ENCODE peak calls at places on chromosomes 5 and 9, in seven cellular contexts. M is sigmoid colon, N is breast epithelium, F is GM12891, Q is prostate gland, O is HCT116, U is HepG2. I is an unnamed sample.

GRCh38 chr9:133128152-133128551 is 7.1 kb upstream of the RALGDS start:
- DNase-seq in M (no peak), N (no peak), F (no peak), Q (no peak), O (no peak), U (no peak), I (no peak)

GRCh38 chr5:84088996-84089395 is 295.7 kb downstream of the EDIL3 start:
- DNase-seq in M (no peak), N (no peak), F (no peak), Q (no peak), O (peak), U (peak), I (no peak)

GRCh38 chr9:132354645-132355355 is at the start of gene SETX:
- DNase-seq in M (peak), N (peak), F (peak), Q (peak), O (peak), U (peak), I (peak)

GRCh38 chr9:134055981-134056461 is 11.8 kb downstream of the BRD3 start:
- DNase-seq in M (peak), N (peak), F (no peak), Q (peak), O (no peak), U (no peak), I (peak)

GRCh38 chr5:181229996-181230395 is 6.9 kb downstream of the TRIM41 start:
- DNase-seq in M (peak), N (no peak), F (no peak), Q (no peak), O (no peak), U (no peak), I (no peak)

GRCh38 chr5:111834926-111835599 is 78.1 kb upstream of the NREP start:
- DNase-seq in M (no peak), N (no peak), F (no peak), Q (no peak), O (no peak), U (no peak), I (no peak)

GRCh38 chr9:5872496-5872895 is 18.2 kb upstream of the MLANA start:
- DNase-seq in M (no peak), N (no peak), F (no peak), Q (no peak), O (no peak), U (no peak), I (no peak)

GRCh38 chr5:10489810-10490426 is 48.2 kb downstream of the ROPN1L start:
- DNase-seq in M (no peak), N (no peak), F (peak), Q (no peak), O (no peak), U (no peak), I (no peak)

GRCh38 chr5:169126376-169127043 is 174.4 kb downstream of the SLIT3 start:
- DNase-seq in M (no peak), N (no peak), F (no peak), Q (no peak), O (no peak), U (no peak), I (no peak)

GRCh38 chr5:5524327-5524726 is 101.8 kb downstream of the ICE1 start:
- DNase-seq in M (no peak), N (no peak), F (no peak), Q (no peak), O (no peak), U (no peak), I (no peak)

GRCh38 chr9:4214506-4214905 is 85.4 kb downstream of the GLIS3 start:
- DNase-seq in M (no peak), N (no peak), F (no peak), Q (no peak), O (no peak), U (no peak), I (no peak)

GRCh38 chr5:72064801-72065570 is 42.3 kb upstream of the MAP1B start:
- DNase-seq in M (no peak), N (no peak), F (no peak), Q (no peak), O (no peak), U (no peak), I (no peak)

GRCh38 chr9:71675857-71676165 is 92.5 kb downstream of the CEMIP2 start:
- DNase-seq in M (no peak), N (no peak), F (no peak), Q (no peak), O (no peak), U (no peak), I (no peak)

GRCh38 chr5:129945031-129945430 is 40.8 kb downstream of the CHSY3 start:
- DNase-seq in M (no peak), N (no peak), F (no peak), Q (no peak), O (no peak), U (no peak), I (no peak)

GRCh38 chr5:151164687-151165392 is 7.3 kb upstream of the ANXA6 start:
- DNase-seq in M (peak), N (peak), F (peak), Q (peak), O (peak), U (peak), I (peak)

GRCh38 chr5:149228610-149229297 is 42.9 kb upstream of the AFAP1L1 start:
- DNase-seq in M (peak), N (no peak), F (no peak), Q (peak), O (peak), U (peak), I (no peak)

GRCh38 chr5:1394881-1395860 is 50.1 kb downstream of the SLC6A3 start:
- DNase-seq in M (no peak), N (no peak), F (no peak), Q (no peak), O (no peak), U (no peak), I (no peak)
- TF ChIP-seq POLR2AphosphoS5 in M (no peak), N (no peak), F (no peak), Q (no peak), O (no peak), U (no peak), I (no peak)

GRCh38 chr5:78638973-78639669 is 9.5 kb downstream of the LHFPL2 start:
- DNase-seq in M (no peak), N (no peak), F (no peak), Q (no peak), O (no peak), U (no peak), I (no peak)

GRCh38 chr5:78637468-78637867 is 11.1 kb downstream of the LHFPL2 start:
- DNase-seq in M (no peak), N (no peak), F (no peak), Q (no peak), O (no peak), U (no peak), I (no peak)

GRCh38 chr5:78639811-78640210 is 8.8 kb downstream of the LHFPL2 start:
- DNase-seq in M (no peak), N (no peak), F (no peak), Q (no peak), O (no peak), U (no peak), I (no peak)

GRCh38 chr5:78636682-78637081 is 11.9 kb downstream of the LHFPL2 start:
- DNase-seq in M (no peak), N (no peak), F (no peak), Q (no peak), O (no peak), U (no peak), I (no peak)

DNA sequence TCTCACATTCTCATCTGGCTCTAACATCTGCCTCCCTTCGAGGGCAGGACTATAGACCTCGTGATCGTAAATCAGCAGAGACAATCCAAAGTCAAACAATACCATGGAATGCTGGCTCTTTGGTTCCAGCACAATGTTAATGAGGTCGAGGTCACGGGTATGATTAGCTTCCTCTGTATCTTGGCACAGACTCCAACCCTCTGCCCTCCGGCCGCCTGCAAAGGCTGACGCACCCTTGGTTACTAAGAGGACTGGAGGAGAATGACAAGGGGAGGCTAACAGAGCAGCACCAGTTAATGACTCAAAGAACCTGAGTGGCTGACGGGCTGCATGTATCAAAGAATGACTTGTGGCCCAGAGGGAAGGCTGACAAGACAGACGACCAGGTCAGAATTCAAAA is 10.1 kb downstream of the LHFPL2 start:
- DNase-seq in M (peak), N (peak), F (no peak), Q (no peak), O (no peak), U (peak), I (peak)
- TF ChIP-seq POLR2A in M (no peak), N (no peak), F (no peak), Q (no peak), O (no peak), U (no peak), I (no peak)

DNA sequence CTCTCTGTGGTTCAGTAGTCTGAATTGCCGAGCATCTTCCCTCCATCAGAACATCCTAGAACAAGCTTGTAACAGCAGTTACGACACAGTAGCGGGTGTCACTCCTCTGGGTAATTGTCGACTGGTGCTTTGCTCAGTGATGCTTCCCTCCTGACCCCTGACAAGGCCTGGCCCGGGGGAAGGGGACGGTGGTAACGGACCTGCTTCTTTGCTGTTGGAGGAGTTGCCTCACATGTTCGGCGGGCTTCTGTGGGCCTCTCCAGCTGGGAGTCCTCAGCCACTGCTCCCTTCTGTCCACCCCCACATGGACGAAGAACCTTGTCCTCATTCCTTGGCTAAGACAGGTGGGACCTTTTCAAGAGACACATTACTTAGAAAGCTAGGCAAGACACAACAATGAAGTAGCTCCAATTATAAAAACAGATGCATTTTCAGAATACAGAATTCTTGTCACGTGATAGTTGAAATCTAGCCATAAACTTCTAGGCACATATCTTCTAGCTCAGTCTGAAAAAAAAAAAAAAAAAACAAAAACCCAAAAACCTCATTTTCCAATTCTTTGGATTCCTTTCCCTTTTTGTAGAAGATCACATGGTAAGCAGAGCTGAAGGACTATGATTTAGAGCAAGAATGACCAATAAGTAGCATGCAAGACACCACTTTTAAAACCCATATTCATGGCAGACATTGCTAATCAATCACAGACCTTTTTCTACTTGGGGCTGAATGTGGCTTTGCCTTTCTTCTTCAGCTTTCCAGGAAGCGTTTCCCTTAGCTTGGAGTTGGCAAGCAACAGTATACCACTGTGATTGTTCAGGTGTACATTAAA is 25.0 kb downstream of the HMCN2 start:
- DNase-seq in M (peak), N (no peak), F (no peak), Q (no peak), O (no peak), U (no peak), I (no peak)
- TF ChIP-seq POLR2AphosphoS5 in M (peak), N (no peak), F (no peak), Q (no peak), O (no peak), U (no peak), I (no peak)

DNA sequence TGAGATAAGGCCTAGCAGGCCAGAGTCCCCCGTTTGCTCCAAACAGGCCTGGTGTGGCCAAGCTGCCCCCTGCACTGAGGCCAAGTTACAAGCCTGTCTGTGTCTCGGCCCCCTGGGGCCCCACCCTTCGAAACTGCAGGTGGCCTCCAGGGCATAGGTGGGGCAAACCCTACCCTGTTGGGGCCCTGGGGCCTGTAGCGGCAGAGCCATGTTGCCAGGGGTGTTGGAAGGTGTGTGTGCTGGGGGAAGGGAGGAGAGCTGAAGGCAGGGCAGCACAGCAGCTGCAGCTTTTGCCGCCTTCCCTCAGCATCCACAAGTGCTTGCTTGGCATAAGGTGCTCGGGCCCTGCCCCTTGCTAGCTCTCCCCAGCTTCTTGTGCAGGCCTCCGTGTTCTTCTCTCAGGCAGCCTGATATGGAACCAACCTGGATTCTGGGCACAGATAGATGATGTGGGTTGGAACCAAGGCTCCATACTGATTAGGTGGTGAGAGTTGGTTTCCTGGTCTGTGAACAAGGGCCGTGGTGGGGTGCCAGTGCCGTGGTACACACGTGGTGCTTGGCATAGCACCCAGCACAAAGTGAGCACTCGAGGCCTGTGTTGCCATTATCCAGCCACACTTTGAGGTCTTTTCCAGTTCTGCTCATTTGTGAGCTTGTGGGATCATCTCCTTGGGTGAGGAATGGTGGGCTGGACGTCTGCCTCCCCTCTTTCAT is 12.6 kb downstream of the IRF1 start:
- DNase-seq in M (peak), N (no peak), F (no peak), Q (no peak), O (no peak), U (no peak), I (no peak)
- TF ChIP-seq POLR2A in M (no peak), N (no peak), F (peak), Q (no peak), O (no peak), U (no peak), I (no peak)

GRCh38 chr9:85940832-85941616 is at the start of gene NAA35:
- DNase-seq in M (peak), N (peak), F (peak), Q (peak), O (peak), U (peak), I (peak)
- TF ChIP-seq POLR2AphosphoS5 in M (peak), N (no peak), F (peak), Q (peak), O (no peak), U (no peak), I (peak)